ENCODE peak calls at places on chromosomes 2 and 18, in five cellular contexts. A is heart left ventricle, O is stomach, S is adrenal gland, M is A549. E is an unnamed sample.

GRCh38 chr18:48342588-48342987 is 66.6 kb downstream of the ZBTB7C start:
- DNase-seq in A (no peak), O (no peak), S (no peak), M (no peak), E (no peak)

GRCh38 chr2:207337234-207338219 is 171.8 kb upstream of the KLF7 start:
- DNase-seq in A (no peak), O (no peak), S (no peak), M (peak), E (peak)

GRCh38 chr2:226969412-226969811 is 133.6 kb downstream of the RHBDD1 start:
- DNase-seq in A (no peak), O (no peak), S (no peak), M (no peak), E (no peak)

GRCh38 chr2:237692601-237693079 is 65.3 kb downstream of the LRRFIP1 start:
- DNase-seq in A (no peak), O (no peak), S (no peak), M (peak), E (peak)

GRCh38 chr2:11588228-11589110 is 54.6 kb downstream of the GREB1 start:
- DNase-seq in A (no peak), O (no peak), S (no peak), M (no peak), E (no peak)

GRCh38 chr2:163692611-163693482 is 43.0 kb downstream of the FIGN start:
- DNase-seq in A (no peak), O (no peak), S (no peak), M (no peak), E (no peak)

GRCh38 chr2:240291940-240292574 is 143.4 kb upstream of the GPC1 start:
- DNase-seq in A (no peak), O (no peak), S (no peak), M (no peak), E (no peak)

GRCh38 chr2:74212702-74213410 is 14.4 kb downstream of the MTHFD2 start:
- DNase-seq in A (no peak), O (no peak), S (no peak), M (no peak), E (no peak)

GRCh38 chr2:17615728-17616351 is 75.3 kb downstream of the VSNL1 start:
- DNase-seq in A (no peak), O (no peak), S (peak), M (no peak), E (no peak)

GRCh38 chr2:229922449-229923386 is at the start of gene FBXO36:
- DNase-seq in A (peak), O (peak), S (peak), M (peak), E (peak)

GRCh38 chr2:162103443-162104009 is 29.5 kb upstream of the DPP4 start:
- DNase-seq in A (no peak), O (no peak), S (peak), M (no peak), E (peak)

GRCh38 chr2:170313636-170314348 is 135.8 kb downstream of the MYO3B start:
- DNase-seq in A (no peak), O (no peak), S (no peak), M (no peak), E (no peak)

GRCh38 chr2:10709290-10709939 is 12.0 kb upstream of the ATP6V1C2 start:
- DNase-seq in A (no peak), O (no peak), S (no peak), M (peak), E (no peak)

GRCh38 chr2:200130762-200131166 is 175.4 kb downstream of the MAIP1 start:
- DNase-seq in A (no peak), O (no peak), S (no peak), M (peak), E (no peak)

GRCh38 chr2:197011777-197012641 is 85.5 kb upstream of the PGAP1 start:
- DNase-seq in A (no peak), O (no peak), S (no peak), M (peak), E (peak)

GRCh38 chr18:76495435-76496199 is 575 bp upstream of the ZNF516 start:
- DNase-seq in A (no peak), O (no peak), S (peak), M (peak), E (peak)

GRCh38 chr18:55250729-55251128 is 291.5 kb upstream of the CCDC68 start:
- DNase-seq in A (no peak), O (no peak), S (no peak), M (no peak), E (no peak)

GRCh38 chr2:165913636-165914035 is 39.9 kb downstream of the TTC21B start:
- DNase-seq in A (no peak), O (no peak), S (no peak), M (no peak), E (no peak)

GRCh38 chr2:163735692-163736432 is at the start of gene FIGN:
- DNase-seq in A (peak), O (peak), S (peak), M (peak), E (no peak)

GRCh38 chr2:113831156-113831555 is 58.7 kb upstream of the ACTR3 start:
- DNase-seq in A (no peak), O (no peak), S (no peak), M (peak), E (no peak)

GRCh38 chr2:15293262-15293937 is 267.7 kb downstream of the NBAS start:
- DNase-seq in A (no peak), O (no peak), S (no peak), M (no peak), E (no peak)

GRCh38 chr18:24987271-24987932 is 364.6 kb downstream of the ZNF521 start:
- DNase-seq in A (no peak), O (no peak), S (no peak), M (no peak), E (no peak)

GRCh38 chr2:201228912-201229290 is 31.4 kb upstream of the CASP8 start:
- DNase-seq in A (peak), O (no peak), S (no peak), M (no peak), E (no peak)

GRCh38 chr2:10432315-10433181 is 15.6 kb downstream of the ODC1 start:
- DNase-seq in A (no peak), O (peak), S (no peak), M (no peak), E (peak)

GRCh38 chr18:49510393-49511115 is 23.5 kb upstream of the C18orf32 start:
- DNase-seq in A (peak), O (peak), S (peak), M (peak), E (peak)

GRCh38 chr2:3487028-3487425 is 32.3 kb downstream of the ADI1 start:
- DNase-seq in A (no peak), O (no peak), S (no peak), M (no peak), E (no peak)

GRCh38 chr2:227398684-227399398 is 11.1 kb upstream of the SCYGR1 start:
- DNase-seq in A (no peak), O (no peak), S (no peak), M (no peak), E (no peak)

GRCh38 chr2:39094717-39095363 is 26.0 kb downstream of the SOS1 start:
- DNase-seq in A (no peak), O (no peak), S (no peak), M (no peak), E (no peak)

GRCh38 chr2:235191486-235191885 is 239.7 kb downstream of the SH3BP4 start:
- DNase-seq in A (no peak), O (no peak), S (no peak), M (no peak), E (no peak)

GRCh38 chr2:238954841-238955521 is 107.1 kb downstream of the TWIST2 start:
- DNase-seq in A (no peak), O (no peak), S (no peak), M (no peak), E (no peak)

GRCh38 chr18:7568426-7568825 is 1.3 kb downstream of the PTPRM start:
- DNase-seq in A (peak), O (peak), S (peak), M (no peak), E (no peak)

GRCh38 chr2:152409691-152410597 is 75.0 kb downstream of the FMNL2 start:
- DNase-seq in A (no peak), O (no peak), S (peak), M (no peak), E (no peak)

GRCh38 chr18:62226047-62226446 is 39.0 kb downstream of the RELCH start:
- DNase-seq in A (no peak), O (no peak), S (no peak), M (no peak), E (no peak)

GRCh38 chr2:71668326-71669057 is 215.1 kb downstream of the DYSF start:
- DNase-seq in A (no peak), O (no peak), S (no peak), M (no peak), E (no peak)

GRCh38 chr2:99066602-99067001 is 74.9 kb upstream of the C2orf15 start:
- DNase-seq in A (no peak), O (peak), S (no peak), M (peak), E (peak)

GRCh38 chr2:8678731-8679566 is 2.9 kb upstream of the ID2 start:
- DNase-seq in A (peak), O (peak), S (peak), M (peak), E (peak)

GRCh38 chr2:8675543-8675942 is 6.3 kb upstream of the ID2 start:
- DNase-seq in A (peak), O (no peak), S (no peak), M (no peak), E (no peak)

GRCh38 chr2:8677646-8678592 is 3.9 kb upstream of the ID2 start:
- DNase-seq in A (peak), O (peak), S (peak), M (peak), E (peak)

GRCh38 chr2:8676191-8676914 is 5.5 kb upstream of the ID2 start:
- DNase-seq in A (peak), O (peak), S (peak), M (no peak), E (peak)

DNA sequence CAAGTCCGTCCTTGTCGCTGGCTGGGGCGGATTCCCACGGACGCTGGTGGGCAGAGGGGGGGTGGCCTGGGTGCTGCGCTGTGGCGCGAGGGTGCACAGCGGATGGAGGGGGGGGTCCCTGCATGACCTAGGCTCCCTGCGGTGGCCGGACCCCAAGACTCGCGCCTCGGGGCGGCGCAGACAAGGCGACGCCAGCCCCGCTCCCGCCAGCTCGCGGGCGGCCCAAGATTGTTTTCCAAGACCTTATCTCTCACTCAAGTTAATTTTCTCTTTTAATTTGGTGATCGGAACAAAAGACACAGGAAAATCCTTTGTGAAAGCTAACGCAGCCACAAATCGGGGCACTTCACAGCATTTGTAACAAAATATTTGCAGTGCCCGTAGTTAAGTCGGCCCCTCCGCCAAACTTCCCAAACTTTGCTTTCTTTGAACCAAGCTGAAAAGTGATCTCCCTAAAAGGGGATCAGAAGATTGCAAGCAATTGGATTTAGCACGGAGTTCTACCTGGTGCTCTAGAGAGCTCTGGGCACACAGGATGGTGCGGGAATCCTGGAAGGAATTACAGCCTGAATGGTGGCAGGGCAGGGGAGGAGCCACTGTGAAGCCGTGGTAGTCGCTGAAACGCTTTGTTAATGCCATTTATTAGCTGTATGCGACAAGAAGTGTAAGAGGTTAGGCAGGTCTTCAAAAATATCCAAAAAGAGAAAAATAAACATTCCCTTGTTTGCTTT is 4.8 kb upstream of the ID2 start:
- DNase-seq in A (peak), O (no peak), S (no peak), M (no peak), E (no peak)
- TF ChIP-seq POLR2A in A (peak), O (no peak), S (no peak), M (no peak), E (no peak)

GRCh38 chr2:68251187-68251854 is 1.0 kb downstream of the PPP3R1 start:
- DNase-seq in A (peak), O (peak), S (peak), M (peak), E (peak)
- TF ChIP-seq POLR2A in A (no peak), O (no peak), S (peak), M (no peak), E (peak)

GRCh38 chr2:188976545-188977268 is 2.5 kb downstream of the COL3A1 start:
- DNase-seq in A (no peak), O (no peak), S (no peak), M (no peak), E (no peak)

GRCh38 chr2:188971316-188971930 is 2.8 kb upstream of the COL3A1 start:
- DNase-seq in A (no peak), O (no peak), S (no peak), M (no peak), E (no peak)

GRCh38 chr2:188973650-188974049 is 523 bp upstream of the COL3A1 start:
- DNase-seq in A (no peak), O (no peak), S (no peak), M (no peak), E (no peak)

GRCh38 chr2:188975497-188976102 is 1.4 kb downstream of the COL3A1 start:
- DNase-seq in A (peak), O (no peak), S (peak), M (no peak), E (no peak)

GRCh38 chr2:188974184-188974583 is at the start of gene COL3A1:
- DNase-seq in A (peak), O (no peak), S (no peak), M (no peak), E (no peak)
- TF ChIP-seq POLR2A in A (peak), O (no peak), S (no peak), M (no peak), E (no peak)

DNA sequence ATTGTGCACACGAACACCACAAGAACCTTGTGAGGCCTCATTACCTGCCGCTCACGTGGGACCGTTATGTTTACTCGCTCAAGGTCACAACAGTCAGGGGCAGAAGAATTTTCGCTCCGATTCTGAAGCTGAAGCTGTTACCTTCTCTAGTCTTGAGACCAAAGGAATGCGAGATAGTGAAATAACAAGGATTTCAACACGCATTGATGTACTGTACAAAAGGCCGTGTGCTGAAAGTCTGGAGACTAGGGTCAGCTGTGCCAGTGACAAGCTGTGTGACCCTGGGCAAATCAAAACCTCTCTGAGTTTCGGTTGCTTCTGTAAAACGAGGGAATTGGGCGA is 583 bp downstream of the NEMP2 start:
- DNase-seq in A (peak), O (no peak), S (peak), M (no peak), E (no peak)
- TF ChIP-seq POLR2A in A (no peak), O (no peak), S (no peak), M (no peak), E (no peak)

GRCh38 chr2:20595439-20596192 is 55.3 kb downstream of the HS1BP3 start:
- DNase-seq in A (peak), O (peak), S (peak), M (no peak), E (no peak)
- TF ChIP-seq POLR2A in A (peak), O (no peak), S (no peak), M (no peak), E (no peak)

GRCh38 chr2:24830351-24830750 is 37.1 kb downstream of the CENPO start:
- DNase-seq in A (no peak), O (no peak), S (no peak), M (peak), E (no peak)

GRCh38 chr2:24832526-24832925 is 39.3 kb downstream of the CENPO start:
- DNase-seq in A (no peak), O (no peak), S (no peak), M (no peak), E (no peak)

GRCh38 chr2:24831216-24831615 is 38.0 kb downstream of the CENPO start:
- DNase-seq in A (no peak), O (no peak), S (no peak), M (no peak), E (no peak)

GRCh38 chr2:24831736-24832421 is 38.7 kb downstream of the CENPO start:
- DNase-seq in A (no peak), O (peak), S (no peak), M (no peak), E (no peak)

DNA sequence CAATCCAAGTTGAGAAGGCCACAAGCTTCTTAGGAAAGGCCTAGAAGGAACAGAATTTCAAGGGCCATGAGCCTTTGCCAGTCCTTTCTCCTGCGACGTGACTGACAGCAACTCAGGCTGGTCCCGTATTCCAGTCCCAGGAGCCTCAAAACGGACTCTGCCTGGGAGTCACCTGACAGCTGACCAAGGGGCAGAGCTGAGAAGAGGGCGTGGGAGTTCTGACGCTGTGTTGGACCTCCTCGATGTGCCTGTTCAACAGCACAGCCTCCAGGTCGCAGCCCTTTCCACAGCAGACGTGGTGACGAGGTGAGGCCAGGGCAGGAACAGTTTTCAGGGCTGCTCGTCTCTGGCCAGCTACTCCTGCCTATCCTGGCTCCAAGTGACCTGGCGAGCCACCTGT is 37.6 kb downstream of the CENPO start:
- DNase-seq in A (no peak), O (no peak), S (no peak), M (no peak), E (no peak)
- TF ChIP-seq POLR2A in A (no peak), O (no peak), S (no peak), M (no peak), E (no peak)

DNA sequence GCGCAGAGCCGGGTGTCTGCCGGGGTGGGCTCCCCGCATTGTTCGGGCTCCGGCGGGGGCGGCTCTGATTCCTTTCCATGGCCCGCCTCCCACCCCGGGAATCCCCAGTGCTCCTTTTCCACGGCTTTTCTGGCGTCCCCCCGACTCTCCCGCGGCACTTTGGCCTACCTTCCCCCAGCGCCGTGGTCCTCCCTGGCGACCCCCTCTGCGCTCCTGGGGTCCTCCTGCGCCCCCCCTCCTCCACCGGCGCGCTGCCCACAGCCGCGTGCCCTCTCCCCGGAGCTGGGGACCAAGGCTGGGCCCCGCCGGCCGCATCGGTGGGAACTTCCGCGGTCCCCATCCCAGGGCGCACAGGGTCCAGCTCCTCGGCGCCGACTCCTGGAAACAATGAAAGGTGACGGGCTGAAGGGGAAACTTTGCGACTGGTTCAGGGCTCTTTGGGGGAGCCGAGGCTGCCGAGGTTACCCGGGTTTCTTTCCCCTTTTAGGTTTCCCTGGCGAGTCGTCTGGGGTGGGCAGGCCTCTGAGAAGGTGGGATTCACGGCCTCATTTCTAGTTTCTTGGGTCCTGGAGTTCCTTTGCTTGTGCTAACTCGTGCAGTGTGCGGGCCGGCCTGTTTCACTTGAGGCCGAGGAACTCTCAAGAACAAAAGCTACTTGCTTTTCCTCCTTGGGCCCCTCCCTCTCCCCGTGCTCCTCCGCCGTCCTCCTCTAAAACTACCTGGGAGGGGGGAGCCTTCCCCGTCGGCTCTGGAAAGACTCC is 2.2 kb downstream of the TGIF1 start:
- DNase-seq in A (peak), O (peak), S (peak), M (peak), E (peak)
- TF ChIP-seq POLR2A in A (no peak), O (no peak), S (no peak), M (no peak), E (peak)